ENCODE peak calls at places on chromosomes 13 and 19, in eight cellular contexts. F, L, Q, X, O, V, C and W are unnamed samples.

GRCh38 chr13:98978280-98978679 is 416 bp upstream of the DOCK9 start:
- DNase-seq in L (no peak), Q (no peak), X (no peak), F (no peak), C (no peak), O (no peak), V (no peak), W (no peak)

GRCh38 chr19:14138576-14139265 is 2.3 kb upstream of the ASF1B start:
- DNase-seq in L (no peak), C (no peak), F (no peak), X (no peak), Q (no peak), V (no peak), O (no peak), W (no peak)

GRCh38 chr19:10871711-10872550 is 578 bp downstream of the CARM1 start:
- DNase-seq in X (no peak), F (no peak), O (peak), L (no peak), C (no peak), Q (peak), V (no peak), W (no peak)

GRCh38 chr13:29454931-29455481 is 140.5 kb downstream of the SLC7A1 start:
- DNase-seq in X (no peak), F (no peak), Q (no peak), V (no peak), L (no peak), C (no peak), O (peak), W (no peak)

GRCh38 chr19:4870025-4870700 is 2.7 kb upstream of the PLIN3 start:
- DNase-seq in X (no peak), F (peak), L (no peak), V (no peak), Q (peak), O (no peak), C (no peak), W (no peak)

GRCh38 chr13:27131202-27131623 is 40.4 kb downstream of the USP12 start:
- DNase-seq in V (no peak), F (no peak), Q (peak), X (peak), O (no peak), C (peak), L (peak), W (peak)

GRCh38 chr13:99895999-99896695 is 75.4 kb downstream of the ZIC5 start:
- DNase-seq in X (no peak), L (no peak), F (no peak), C (no peak), O (no peak), Q (no peak), V (no peak), W (no peak)

GRCh38 chr19:19610376-19611240 is 7.9 kb downstream of the PBX4 start:
- DNase-seq in L (no peak), Q (no peak), V (no peak), F (no peak), O (no peak), X (no peak), C (no peak), W (no peak)

GRCh38 chr13:30376426-30377311 is 45.6 kb upstream of the UBE2L5 start:
- DNase-seq in Q (peak), V (no peak), L (peak), F (peak), O (peak), X (peak), C (peak), W (peak)

GRCh38 chr13:23722726-23723453 is 152.7 kb downstream of the TNFRSF19 start:
- DNase-seq in C (no peak), X (no peak), F (no peak), V (no peak), O (no peak), Q (no peak), L (no peak), W (no peak)

GRCh38 chr13:59776924-59777690 is 386.6 kb downstream of the DIAPH3 start:
- DNase-seq in Q (no peak), V (no peak), O (no peak), C (no peak), F (no peak), L (no peak), X (no peak), W (no peak)

GRCh38 chr19:14070268-14071050 is 2.1 kb upstream of the MISP3 start:
- DNase-seq in C (no peak), F (no peak), O (no peak), L (no peak), Q (no peak), V (no peak), X (no peak), W (no peak)

GRCh38 chr13:58594978-58595600 is 963.5 kb downstream of the PCDH17 start:
- DNase-seq in L (no peak), C (no peak), O (no peak), V (no peak), F (no peak), X (no peak), Q (no peak), W (no peak)

GRCh38 chr13:98761979-98762616 is 9.6 kb upstream of the SLC15A1 start:
- DNase-seq in V (no peak), F (no peak), L (no peak), C (no peak), X (no peak), O (no peak), Q (no peak), W (no peak)

GRCh38 chr13:41905600-41906254 is 55.2 kb downstream of the VWA8 start:
- DNase-seq in O (no peak), F (peak), V (peak), X (no peak), C (no peak), Q (no peak), L (no peak), W (peak)

GRCh38 chr19:37966211-37967072 is 59.4 kb downstream of the SIPA1L3 start:
- DNase-seq in Q (no peak), V (no peak), L (no peak), X (no peak), C (no peak), F (no peak), O (no peak), W (no peak)

GRCh38 chr19:19338082-19338481 is 17.5 kb downstream of the MAU2 start:
- DNase-seq in X (no peak), V (no peak), Q (no peak), F (no peak), L (no peak), O (no peak), C (no peak), W (no peak)

GRCh38 chr13:96388598-96388997 is 298.7 kb downstream of the HS6ST3 start:
- DNase-seq in C (no peak), Q (no peak), X (no peak), O (no peak), L (no peak), F (no peak), V (no peak), W (no peak)

GRCh38 chr13:26132756-26133155 is 80.9 kb upstream of the SHISA2 start:
- DNase-seq in Q (no peak), O (peak), F (no peak), C (no peak), V (no peak), L (no peak), X (no peak), W (no peak)

GRCh38 chr19:51926426-51926783 is 867 bp upstream of the ZNF613 start:
- DNase-seq in L (no peak), V (no peak), O (no peak), F (no peak), X (no peak), Q (no peak), C (no peak), W (no peak)

GRCh38 chr13:112583592-112584277 is 4.2 kb downstream of the TUBGCP3 start:
- DNase-seq in O (peak), L (no peak), V (no peak), X (no peak), C (no peak), Q (no peak), F (peak), W (no peak)

GRCh38 chr19:29483944-29484581 is 41.7 kb upstream of the VSTM2B start:
- DNase-seq in X (no peak), F (no peak), L (no peak), C (no peak), O (no peak), V (no peak), Q (no peak), W (no peak)

GRCh38 chr19:42512130-42512636 is 16.1 kb downstream of the CEACAM1 start:
- DNase-seq in L (no peak), C (no peak), F (no peak), X (no peak), O (no peak), V (no peak), Q (no peak), W (no peak)

GRCh38 chr19:575527-576506 is 3.4 kb downstream of the BSG start:
- DNase-seq in V (no peak), Q (no peak), L (no peak), X (no peak), C (no peak), O (no peak), F (no peak), W (no peak)

GRCh38 chr13:113552786-113553540 is 31.6 kb upstream of the TFDP1 start:
- DNase-seq in O (no peak), Q (no peak), F (no peak), L (no peak), X (no peak), V (no peak), C (no peak), W (no peak)

GRCh38 chr13:106393776-106394175 is 141.7 kb downstream of the EFNB2 start:
- DNase-seq in C (no peak), L (no peak), Q (no peak), F (no peak), O (no peak), X (no peak), V (no peak), W (no peak)

GRCh38 chr19:10519421-10519820 is 2.2 kb upstream of the S1PR5 start:
- DNase-seq in C (no peak), O (no peak), V (no peak), F (no peak), X (no peak), L (no peak), Q (no peak), W (no peak)

GRCh38 chr19:35845215-35846037 is 6.9 kb downstream of the NPHS1 start:
- DNase-seq in L (no peak), V (no peak), C (no peak), Q (no peak), O (no peak), F (no peak), X (no peak), W (no peak)

GRCh38 chr13:75934889-75935288 is 298.8 kb downstream of the LMO7 start:
- DNase-seq in F (no peak), Q (no peak), V (no peak), C (no peak), O (no peak), L (no peak), X (no peak), W (no peak)

GRCh38 chr19:42472402-42473147 is 29.8 kb upstream of the CXCL17 start:
- DNase-seq in F (no peak), Q (no peak), V (no peak), L (no peak), X (no peak), O (no peak), C (no peak), W (no peak)

GRCh38 chr13:30855569-30855968 is 50.5 kb upstream of the MEDAG start:
- DNase-seq in Q (no peak), V (no peak), O (no peak), X (no peak), L (no peak), C (no peak), F (no peak), W (no peak)

GRCh38 chr19:42662714-42663113 is 68.0 kb upstream of the CEACAM8 start:
- DNase-seq in O (no peak), F (no peak), Q (no peak), L (no peak), X (no peak), V (no peak), C (no peak), W (no peak)

GRCh38 chr19:40613669-40614594 is 12.8 kb downstream of the LTBP4 start:
- DNase-seq in F (no peak), C (peak), Q (peak), V (peak), O (peak), L (peak), X (peak), W (peak)

GRCh38 chr13:112842343-112842856 is 126.6 kb upstream of the MCF2L start:
- DNase-seq in X (no peak), L (no peak), Q (no peak), F (no peak), O (no peak), C (no peak), V (no peak), W (no peak)

GRCh38 chr19:47111682-47112165 is 1.9 kb downstream of the ZC3H4 start:
- DNase-seq in V (no peak), O (no peak), C (no peak), F (no peak), L (peak), X (no peak), Q (no peak), W (no peak)

GRCh38 chr13:102402292-102402691 is 444 bp upstream of the FGF14 start:
- DNase-seq in C (no peak), V (no peak), X (no peak), L (peak), Q (peak), O (no peak), F (no peak), W (no peak)

GRCh38 chr19:13978721-13979191 is 26.4 kb downstream of the DCAF15 start:
- DNase-seq in L (no peak), Q (peak), X (no peak), C (no peak), F (no peak), V (no peak), O (no peak), W (no peak)

GRCh38 chr13:110018009-110018408 is 231.6 kb upstream of the IRS2 start:
- DNase-seq in F (no peak), O (no peak), L (no peak), V (no peak), X (no peak), C (no peak), Q (no peak), W (no peak)

GRCh38 chr13:26459276-26460131 is 98.0 kb upstream of the WASF3 start:
- DNase-seq in Q (no peak), X (no peak), V (no peak), O (no peak), L (no peak), F (no peak), C (no peak), W (no peak)